ENCODE peak calls at places on chromosomes 13 and 19, in ten cellular contexts. R is mammary epithelial cell, L is tibial nerve, Z is thoracic aorta, N is uterus, J is cardiac muscle cell, V is sigmoid colon, B is HCT116, Q is psoas muscle, T is ovary. H is an unnamed sample.
A peak's percentile ranks its signal among the peaks of the same experiment; 100 is the strongest.

GRCh38 chr19:2255112-2255845 is 938 bp downstream of the JSRP1 start:
- DNase-seq in R (no peak), L (no peak), Z (no peak), N (no peak), J (no peak), V (no peak), B (no peak), Q (no peak), T (no peak), H (peak; percentile 75)

GRCh38 chr13:20565120-20565736 is 1.7 kb upstream of the IFT88 start:
- DNase-seq in R (peak; percentile 32), L (no peak), Z (no peak), N (no peak), J (no peak), V (no peak), B (no peak), Q (no peak), T (no peak), H (no peak)

GRCh38 chr19:45800009-45800553 is 7.4 kb upstream of the DMWD start:
- DNase-seq in R (peak; percentile 58), L (no peak), Z (no peak), N (no peak), J (peak; percentile 48), V (no peak), B (no peak), Q (no peak), T (no peak), H (no peak)

GRCh38 chr19:32581704-32582164 is 744 bp downstream of the PDCD5 start:
- DNase-seq in R (peak; percentile 73), L (no peak), Z (no peak), N (peak; percentile 28), J (peak; percentile 72), V (no peak), B (no peak), Q (peak; percentile 21), T (no peak), H (peak; percentile 22)

GRCh38 chr13:25420161-25420560 is 48.4 kb downstream of the ATP8A2 start:
- DNase-seq in R (no peak), L (no peak), Z (no peak), N (no peak), J (no peak), V (no peak), B (no peak), Q (no peak), T (no peak), H (no peak)

GRCh38 chr19:50383307-50383851 is 768 bp upstream of the POLD1 start:
- DNase-seq in R (no peak), L (peak; percentile 11), Z (no peak), N (no peak), J (no peak), V (no peak), B (no peak), Q (no peak), T (no peak), H (no peak)

GRCh38 chr13:113323869-113324268 is 26.8 kb downstream of the LAMP1 start:
- DNase-seq in R (no peak), L (no peak), Z (no peak), N (no peak), J (no peak), V (no peak), B (no peak), Q (no peak), T (no peak), H (no peak)

GRCh38 chr13:72643339-72643989 is 84.0 kb downstream of the MZT1 start:
- DNase-seq in R (peak; percentile 32), L (peak; percentile 68), Z (no peak), N (no peak), J (peak; percentile 66), V (no peak), B (peak; percentile 33), Q (peak; percentile 17), T (peak; percentile 38), H (no peak)

GRCh38 chr13:42364613-42365000 is 92.7 kb downstream of the AKAP11 start:
- DNase-seq in R (no peak), L (no peak), Z (no peak), N (no peak), J (no peak), V (no peak), B (no peak), Q (no peak), T (no peak), H (no peak)

GRCh38 chr19:9354651-9355050 is 8.2 kb upstream of the ZNF177 start:
- DNase-seq in R (no peak), L (no peak), Z (no peak), N (no peak), J (no peak), V (no peak), B (no peak), Q (no peak), T (no peak), H (no peak)

GRCh38 chr19:9348253-9348652 is 14.6 kb upstream of the ZNF177 start:
- DNase-seq in R (no peak), L (no peak), Z (no peak), N (no peak), J (no peak), V (no peak), B (no peak), Q (no peak), T (no peak), H (no peak)

GRCh38 chr19:9353011-9353410 is 9.8 kb upstream of the ZNF177 start:
- DNase-seq in R (no peak), L (no peak), Z (no peak), N (no peak), J (no peak), V (no peak), B (no peak), Q (no peak), T (no peak), H (no peak)

GRCh38 chr19:9348671-9349070 is 14.1 kb upstream of the ZNF177 start:
- DNase-seq in R (no peak), L (no peak), Z (no peak), N (no peak), J (no peak), V (no peak), B (no peak), Q (no peak), T (no peak), H (no peak)

DNA sequence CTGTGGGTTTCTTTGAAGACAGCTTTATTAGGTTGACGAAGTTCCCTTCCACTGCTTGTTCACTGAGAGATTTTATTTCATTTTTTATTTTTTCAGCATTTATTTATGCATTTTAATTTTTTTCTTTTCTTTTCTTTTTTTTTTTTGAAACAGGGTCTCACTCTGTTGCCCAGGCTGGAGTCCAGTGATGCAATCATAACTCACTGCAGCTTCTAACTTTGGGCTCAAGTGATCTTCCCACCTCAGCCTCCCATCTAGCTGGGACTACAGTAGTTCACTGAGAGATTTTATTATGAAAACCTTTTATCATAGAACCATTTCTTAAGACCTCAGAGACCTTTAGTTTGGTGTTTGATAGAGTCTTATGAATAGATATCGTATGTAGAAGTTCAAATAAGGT is 10.3 kb upstream of the ZNF177 start:
- DNase-seq in R (no peak), L (no peak), Z (no peak), N (no peak), J (no peak), V (no peak), B (no peak), Q (no peak), T (no peak), H (no peak)
- H3K9me3 ChIP-seq in R (peaks cover 25% of the 10 kb centered on the region), L (peaks cover 4% of the 10 kb centered on the region), Z (peaks cover 94% of the 10 kb centered on the region), N (no peaks in the 10 kb centered on the region), J (no peaks in the 10 kb centered on the region), V (peaks cover 57% of the 10 kb centered on the region), B (peaks cover 4% of the 10 kb centered on the region), Q (peaks cover 74% of the 10 kb centered on the region), T (peaks cover 66% of the 10 kb centered on the region), H (no peaks in the 10 kb centered on the region)

DNA sequence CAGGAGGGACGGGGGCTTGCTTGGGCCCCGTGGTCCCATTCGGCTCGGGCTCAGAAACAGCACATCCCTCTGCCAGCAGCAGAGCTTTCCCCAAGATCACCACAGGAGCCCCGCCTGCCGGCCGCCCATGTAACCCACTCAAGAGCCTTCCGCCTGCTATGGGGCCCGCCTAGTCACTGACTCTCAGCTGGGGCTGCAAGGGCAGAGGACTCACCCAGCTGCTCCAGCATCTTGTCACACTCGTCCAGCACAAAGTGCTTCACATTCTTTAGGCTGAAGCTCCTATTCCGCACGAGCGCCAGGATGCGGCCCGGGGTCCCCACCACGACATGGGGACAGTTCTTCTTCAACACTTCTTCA is 8.4 kb downstream of the DDX39A start:
- DNase-seq in R (no peak), L (no peak), Z (no peak), N (no peak), J (no peak), V (no peak), B (no peak), Q (no peak), T (no peak), H (no peak)
- H3K4me1 ChIP-seq in R (peaks cover 7% of the 10 kb centered on the region), L (peaks cover 16% of the 10 kb centered on the region), Z (peaks cover 7% of the 10 kb centered on the region), N (peaks cover 2% of the 10 kb centered on the region), J (no peaks in the 10 kb centered on the region), V (peaks cover 22% of the 10 kb centered on the region), B (peaks cover 2% of the 10 kb centered on the region), Q (peaks cover 5% of the 10 kb centered on the region), T (peaks cover 4% of the 10 kb centered on the region), H (no peaks in the 10 kb centered on the region)

DNA sequence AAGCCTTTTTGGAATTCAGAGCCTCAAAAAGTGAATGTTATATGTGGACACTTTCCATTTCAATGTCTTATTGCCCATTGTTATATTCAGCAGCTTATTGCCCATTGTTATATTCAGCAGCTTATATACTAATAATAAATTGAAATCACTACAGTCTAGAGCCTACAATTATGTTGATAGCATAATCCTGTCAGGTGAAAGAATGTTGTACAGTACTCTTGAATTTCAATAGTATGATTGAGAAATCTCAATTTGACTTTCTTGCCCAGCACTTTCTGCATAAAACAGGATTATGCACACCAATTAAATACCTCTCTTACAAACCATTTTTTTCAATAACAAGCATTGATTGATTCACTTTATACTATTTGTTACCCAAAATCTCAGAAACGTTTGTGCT is 260.8 kb downstream of the PCDH9 start:
- DNase-seq in R (no peak), L (no peak), Z (no peak), N (no peak), J (no peak), V (no peak), B (no peak), Q (no peak), T (no peak), H (no peak)
- H3K27ac ChIP-seq in R (no peak overlapping the region), L (no peak overlapping the region), Z (no peak overlapping the region), N (no peak overlapping the region), J (no peak overlapping the region), V (no peak overlapping the region), B (no peak overlapping the region), Q (no peak overlapping the region), T (no peak overlapping the region), H (no peak overlapping the region)

DNA sequence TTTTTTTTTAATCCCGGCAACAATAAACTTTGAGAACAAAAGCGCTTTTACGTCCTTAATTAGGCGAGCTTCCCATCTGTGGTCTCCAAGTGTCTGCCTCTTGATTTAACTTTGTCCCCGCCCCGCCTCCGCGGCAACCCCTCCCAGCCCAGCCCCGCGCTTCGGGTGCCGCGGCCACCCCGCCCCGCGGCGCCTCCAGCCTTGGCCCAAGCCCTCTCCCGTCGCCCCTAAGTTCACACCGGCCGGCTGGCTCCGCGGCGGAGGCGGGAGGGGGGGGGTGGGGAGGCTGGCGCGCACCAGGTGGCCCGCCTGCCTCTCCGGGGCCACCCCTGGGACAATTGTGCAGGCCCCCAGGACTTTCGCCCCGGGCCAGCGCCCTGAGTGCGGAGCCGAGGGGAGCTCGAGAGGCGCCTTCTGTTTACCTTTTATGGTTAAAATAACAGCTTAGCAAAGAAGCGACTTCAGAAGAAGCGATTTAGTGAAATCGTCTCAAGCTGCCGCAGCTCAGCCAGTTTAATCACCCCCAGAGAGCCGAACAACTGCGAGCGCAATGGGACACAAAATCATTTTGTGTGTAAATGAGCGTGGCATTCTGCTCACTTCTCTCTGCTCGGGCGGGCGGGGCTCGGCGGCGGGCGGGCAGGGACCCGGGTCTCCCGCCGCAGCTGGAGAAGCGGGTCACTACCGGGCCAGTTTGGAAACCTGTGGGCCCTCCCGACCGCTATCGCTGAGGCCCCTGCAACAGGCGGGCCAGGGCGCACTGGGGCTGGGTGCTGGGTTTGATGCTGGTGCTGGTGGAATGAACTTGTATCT is 1.4 kb downstream of the KCTD15 start:
- DNase-seq in R (peak; percentile 19), L (no peak), Z (no peak), N (peak; percentile 69), J (peak; percentile 66), V (peak; percentile 81), B (no peak), Q (peak; percentile 55), T (peak; percentile 82), H (peak; percentile 69)
- H3K9me3 ChIP-seq in R (no peaks in the 10 kb centered on the region), L (no peaks in the 10 kb centered on the region), Z (no peaks in the 10 kb centered on the region), N (no peaks in the 10 kb centered on the region), J (no peaks in the 10 kb centered on the region), V (no peaks in the 10 kb centered on the region), B (no peaks in the 10 kb centered on the region), Q (no peaks in the 10 kb centered on the region), T (no peaks in the 10 kb centered on the region), H (no peaks in the 10 kb centered on the region)